ENCODE peak calls at places on chromosomes 16 and 17, in ten cellular contexts. F is NT2/D1; N is G401; H is GM04503; V is GM18507; B is prostate gland; Y is GM12891; X is activated CD4-positive, alpha-beta T cell treated with anti-CD3 and anti-CD28 coated beads for 4 hours; A is HS-27A; C is stimulated activated CD8-positive, alpha-beta memory T cell treated with anti-CD3 and anti-CD28 coated beads, Interleukin-7, amount 100 ng/mL, for 24 hours. R is an unnamed sample.

GRCh38 chr16:87407511-87408112 is 15.5 kb downstream of the MAP1LC3B start:
- DNase-seq in F (no peak), N (peak), H (no peak), V (no peak), B (no peak), Y (no peak), X (no peak), A (no peak), C (no peak), R (no peak)

GRCh38 chr16:12002447-12003006 is 26.0 kb downstream of the SNX29 start:
- DNase-seq in F (no peak), N (no peak), H (no peak), V (no peak), B (no peak), Y (no peak), X (no peak), A (no peak), C (no peak), R (no peak)

GRCh38 chr17:39598047-39598481 is 9.7 kb downstream of the NEUROD2 start:
- DNase-seq in F (no peak), N (peak), H (no peak), V (no peak), B (no peak), Y (no peak), X (no peak), A (no peak), C (no peak), R (no peak)

GRCh38 chr16:52976539-52977167 is 76.0 kb downstream of the CHD9NB start:
- DNase-seq in F (no peak), N (peak), H (no peak), V (no peak), B (no peak), Y (peak), X (no peak), A (no peak), C (no peak), R (no peak)

GRCh38 chr17:258045-258734 is 76.7 kb upstream of the DOC2B start:
- DNase-seq in F (no peak), N (no peak), H (no peak), V (no peak), B (no peak), Y (no peak), X (no peak), A (no peak), C (no peak), R (no peak)

GRCh38 chr16:74461826-74462225 is 40.5 kb upstream of the CLEC18B start:
- DNase-seq in F (no peak), N (no peak), H (no peak), V (no peak), B (no peak), Y (no peak), X (no peak), A (no peak), C (no peak), R (no peak)

GRCh38 chr17:17300624-17301568 is 2.3 kb upstream of the NT5M start:
- DNase-seq in F (peak), N (peak), H (no peak), V (no peak), B (no peak), Y (no peak), X (peak), A (no peak), C (no peak), R (no peak)

GRCh38 chr16:88697831-88698693 is 8.1 kb downstream of the RNF166 start:
- DNase-seq in F (no peak), N (no peak), H (no peak), V (no peak), B (no peak), Y (no peak), X (no peak), A (no peak), C (no peak), R (no peak)

GRCh38 chr17:76309461-76309860 is 1.4 kb upstream of the QRICH2 start:
- DNase-seq in F (no peak), N (no peak), H (no peak), V (no peak), B (no peak), Y (no peak), X (no peak), A (no peak), C (no peak), R (no peak)

GRCh38 chr16:89687092-89687940 is 827 bp downstream of the CDK10 start:
- DNase-seq in F (no peak), N (no peak), H (no peak), V (no peak), B (no peak), Y (no peak), X (no peak), A (no peak), C (no peak), R (no peak)

GRCh38 chr16:73714976-73715375 is 581.6 kb upstream of the PSMD7 start:
- DNase-seq in F (no peak), N (no peak), H (no peak), V (no peak), B (no peak), Y (no peak), X (no peak), A (no peak), C (no peak), R (no peak)

GRCh38 chr16:55403464-55403863 is 75.5 kb upstream of the MMP2 start:
- DNase-seq in F (no peak), N (no peak), H (no peak), V (no peak), B (no peak), Y (no peak), X (no peak), A (no peak), C (no peak), R (no peak)

GRCh38 chr16:67447508-67448076 is 16.7 kb downstream of the HSD11B2 start:
- DNase-seq in F (peak), N (no peak), H (no peak), V (peak), B (no peak), Y (peak), X (peak), A (no peak), C (peak), R (no peak)

GRCh38 chr17:78998311-78999055 is 11.1 kb downstream of the CANT1 start:
- DNase-seq in F (no peak), N (peak), H (no peak), V (no peak), B (peak), Y (no peak), X (no peak), A (no peak), C (no peak), R (no peak)

GRCh38 chr17:40726919-40727318 is 23.4 kb upstream of the KRT24 start:
- DNase-seq in F (no peak), N (peak), H (no peak), V (no peak), B (no peak), Y (no peak), X (no peak), A (no peak), C (no peak), R (no peak)

GRCh38 chr16:17286443-17286842 is 184.3 kb downstream of the XYLT1 start:
- DNase-seq in F (no peak), N (no peak), H (no peak), V (no peak), B (no peak), Y (no peak), X (no peak), A (no peak), C (no peak), R (no peak)

R was measured in keratinocyte.